ENCODE peak calls at places on chromosome 14, in seven cellular contexts. One of them, this sample, is unnamed.

GRCh38 chr14:24861083-24861630 is 188.8 kb downstream of the STXBP6 start:
- DNase-seq in HFF-Myc: no peak
- DNase-seq in AG20443: peak; percentile 32
- DNase-seq in NCI-H1417: no peak
- DNase-seq in pons: no peak
- DNase-seq in HT1080: peak; percentile 71
- DNase-seq in NCI-H345: no peak
- DNase-seq in this sample: no peak

GRCh38 chr14:21056520-21057163 is 980 bp upstream of the RNASE8 start:
- DNase-seq in HFF-Myc: no peak
- DNase-seq in AG20443: peak; percentile 52
- DNase-seq in NCI-H1417: no peak
- DNase-seq in pons: no peak
- DNase-seq in HT1080: peak; percentile 57
- DNase-seq in NCI-H345: no peak
- DNase-seq in this sample: no peak

GRCh38 chr14:21915814-21916213 is 242.2 kb upstream of the OR4E1 start:
- DNase-seq in HFF-Myc: no peak
- DNase-seq in AG20443: no peak
- DNase-seq in NCI-H1417: no peak
- DNase-seq in pons: no peak
- DNase-seq in HT1080: no peak
- DNase-seq in NCI-H345: no peak
- DNase-seq in this sample: no peak

GRCh38 chr14:100290607-100291304 is 15.5 kb downstream of the SLC25A29 start:
- DNase-seq in HFF-Myc: no peak
- DNase-seq in AG20443: no peak
- DNase-seq in NCI-H1417: no peak
- DNase-seq in pons: peak; percentile 91
- DNase-seq in HT1080: no peak
- DNase-seq in NCI-H345: no peak
- DNase-seq in this sample: no peak

GRCh38 chr14:106843951-106844483 is 1317.6 kb downstream of the TMEM121 start:
- DNase-seq in HFF-Myc: no peak
- DNase-seq in AG20443: peak; percentile 22
- DNase-seq in NCI-H1417: peak; percentile 33
- DNase-seq in pons: peak; percentile 3
- DNase-seq in HT1080: peak; percentile 41
- DNase-seq in NCI-H345: peak; percentile 36
- DNase-seq in this sample: no peak

GRCh38 chr14:22737052-22737451 is 29.4 kb upstream of the OXA1L start:
- DNase-seq in HFF-Myc: no peak
- DNase-seq in AG20443: no peak
- DNase-seq in NCI-H1417: no peak
- DNase-seq in pons: no peak
- DNase-seq in HT1080: no peak
- DNase-seq in NCI-H345: no peak
- DNase-seq in this sample: no peak

GRCh38 chr14:55454264-55455151 is 14.1 kb upstream of the TBPL2 start:
- DNase-seq in HFF-Myc: peak; percentile 60
- DNase-seq in AG20443: peak; percentile 29
- DNase-seq in NCI-H1417: peak; percentile 76
- DNase-seq in pons: peak; percentile 67
- DNase-seq in HT1080: peak; percentile 97
- DNase-seq in NCI-H345: peak; percentile 98
- DNase-seq in this sample: peak; percentile 96

GRCh38 chr14:76473381-76474263 is 97.7 kb downstream of the ESRRB start:
- DNase-seq in HFF-Myc: no peak
- DNase-seq in AG20443: no peak
- DNase-seq in NCI-H1417: no peak
- DNase-seq in pons: peak; percentile 12
- DNase-seq in HT1080: no peak
- DNase-seq in NCI-H345: no peak
- DNase-seq in this sample: peak; percentile 21

GRCh38 chr14:70642313-70643235 is 858 bp downstream of the TTC9 start:
- DNase-seq in HFF-Myc: no peak
- DNase-seq in AG20443: peak; percentile 48
- DNase-seq in NCI-H1417: peak; percentile 80
- DNase-seq in pons: no peak
- DNase-seq in HT1080: no peak
- DNase-seq in NCI-H345: peak; percentile 46
- DNase-seq in this sample: no peak

GRCh38 chr14:65170768-65171251 is 68.5 kb upstream of the MAX start:
- DNase-seq in HFF-Myc: peak; percentile 31
- DNase-seq in AG20443: peak; percentile 68
- DNase-seq in NCI-H1417: peak; percentile 56
- DNase-seq in pons: peak; percentile 76
- DNase-seq in HT1080: peak; percentile 74
- DNase-seq in NCI-H345: no peak
- DNase-seq in this sample: no peak

GRCh38 chr14:70670992-70671651 is 29.4 kb downstream of the TTC9 start:
- DNase-seq in HFF-Myc: no peak
- DNase-seq in AG20443: peak; percentile 86
- DNase-seq in NCI-H1417: no peak
- DNase-seq in pons: no peak
- DNase-seq in HT1080: no peak
- DNase-seq in NCI-H345: no peak
- DNase-seq in this sample: no peak

GRCh38 chr14:61042220-61042619 is 61.2 kb downstream of the SLC38A6 start:
- DNase-seq in HFF-Myc: no peak
- DNase-seq in AG20443: no peak
- DNase-seq in NCI-H1417: peak; percentile 26
- DNase-seq in pons: no peak
- DNase-seq in HT1080: no peak
- DNase-seq in NCI-H345: peak; percentile 64
- DNase-seq in this sample: peak; percentile 79

This sample was measured in DMS153.